ENCODE peak calls at places on chromosome 5, in seven cellular contexts. Y, L, N, U, F, A and X are unnamed samples.

GRCh38 chr5:138655530-138656245 is 80.5 kb upstream of the HSPA9 start:
- DNase-seq in Y (no peak), L (no peak), N (no peak), U (peak; percentile 27), F (no peak), A (no peak), X (no peak)

GRCh38 chr5:143161893-143162520 is 241.5 kb downstream of the NR3C1 start:
- DNase-seq in Y (no peak), L (no peak), N (no peak), U (peak; percentile 16), F (no peak), A (no peak), X (no peak)

GRCh38 chr5:378301-378891 is 56.9 kb downstream of the AHRR start:
- DNase-seq in Y (no peak), L (peak; percentile 4), N (no peak), U (no peak), F (no peak), A (no peak), X (no peak)

GRCh38 chr5:135308245-135308644 is 90.8 kb downstream of the MACROH2A1 start:
- DNase-seq in Y (no peak), L (no peak), N (no peak), U (no peak), F (no peak), A (no peak), X (no peak)

GRCh38 chr5:169416583-169417196 is 115.8 kb upstream of the SLIT3 start:
- DNase-seq in Y (no peak), L (no peak), N (no peak), U (no peak), F (no peak), A (peak; percentile 44), X (no peak)

GRCh38 chr5:169521366-169521983 is 62.1 kb upstream of the SPDL1 start:
- DNase-seq in Y (no peak), L (no peak), N (no peak), U (no peak), F (no peak), A (no peak), X (no peak)

GRCh38 chr5:44875661-44876250 is 67.0 kb downstream of the MRPS30 start:
- DNase-seq in Y (no peak), L (no peak), N (no peak), U (peak; percentile 51), F (peak; percentile 98), A (peak; percentile 55), X (no peak)

GRCh38 chr5:83972909-83973308 is 252.3 kb upstream of the HAPLN1 start:
- DNase-seq in Y (no peak), L (no peak), N (no peak), U (no peak), F (no peak), A (no peak), X (no peak)

GRCh38 chr5:3142261-3143027 is 391.0 kb upstream of the IRX2 start:
- DNase-seq in Y (no peak), L (no peak), N (no peak), U (no peak), F (no peak), A (no peak), X (no peak)

GRCh38 chr5:65199988-65200668 is 281.6 kb downstream of the ADAMTS6 start:
- DNase-seq in Y (no peak), L (no peak), N (no peak), U (no peak), F (no peak), A (no peak), X (no peak)
- TF ChIP-seq JUND in Y (no peak), L (no peak), N (no peak), U (no peak), F (no peak), A (no peak), X (no peak)

GRCh38 chr5:14429614-14430013 is 152.0 kb upstream of the OTULINL start:
- DNase-seq in Y (no peak), L (no peak), N (no peak), U (no peak), F (no peak), A (no peak), X (no peak)
- TF ChIP-seq JUND in Y (no peak), L (no peak), N (no peak), U (no peak), F (no peak), A (no peak), X (no peak)

GRCh38 chr5:34452170-34452828 is 203.8 kb upstream of the RAI14 start:
- DNase-seq in Y (no peak), L (no peak), N (peak; percentile 32), U (no peak), F (peak; percentile 34), A (no peak), X (peak; percentile 25)
- TF ChIP-seq JUND in Y (no peak), L (no peak), N (no peak), U (no peak), F (no peak), A (no peak), X (no peak)

GRCh38 chr5:132775439-132776076 is 1.5 kb downstream of the SEPTIN8 start:
- DNase-seq in Y (no peak), L (no peak), N (no peak), U (no peak), F (no peak), A (no peak), X (no peak)
- TF ChIP-seq JUND in Y (no peak), L (no peak), N (no peak), U (no peak), F (no peak), A (no peak), X (no peak)

GRCh38 chr5:98110791-98111190 is 662.7 kb upstream of the RGMB start:
- DNase-seq in Y (no peak), L (no peak), N (no peak), U (no peak), F (no peak), A (no peak), X (no peak)

GRCh38 chr5:98109561-98110006 is 663.9 kb upstream of the RGMB start:
- DNase-seq in Y (no peak), L (no peak), N (no peak), U (no peak), F (no peak), A (no peak), X (no peak)

GRCh38 chr5:98110270-98110669 is 663.2 kb upstream of the RGMB start:
- DNase-seq in Y (no peak), L (peak; percentile 19), N (no peak), U (no peak), F (no peak), A (no peak), X (no peak)

GRCh38 chr5:98106116-98107088 is 667.1 kb upstream of the RGMB start:
- DNase-seq in Y (no peak), L (no peak), N (no peak), U (no peak), F (no peak), A (no peak), X (no peak)

GRCh38 chr5:98108497-98108896 is 665.0 kb upstream of the RGMB start:
- DNase-seq in Y (no peak), L (no peak), N (no peak), U (no peak), F (no peak), A (no peak), X (no peak)
- TF ChIP-seq JUND in Y (no peak), L (peak; percentile 79), N (no peak), U (no peak), F (no peak), A (no peak), X (no peak)

GRCh38 chr5:73486119-73486899 is 11.9 kb upstream of the BTF3 start:
- DNase-seq in Y (peak; percentile 85), L (no peak), N (no peak), U (no peak), F (no peak), A (no peak), X (no peak)
- TF ChIP-seq JUND in Y (no peak), L (no peak), N (no peak), U (no peak), F (no peak), A (no peak), X (no peak)

GRCh38 chr5:104326966-104327365 is 764.4 kb upstream of the NUDT12 start:
- DNase-seq in Y (no peak), L (no peak), N (no peak), U (no peak), F (no peak), A (no peak), X (no peak)
- TF ChIP-seq JUND in Y (no peak), L (no peak), N (no peak), U (no peak), F (no peak), A (no peak), X (no peak)

DNA sequence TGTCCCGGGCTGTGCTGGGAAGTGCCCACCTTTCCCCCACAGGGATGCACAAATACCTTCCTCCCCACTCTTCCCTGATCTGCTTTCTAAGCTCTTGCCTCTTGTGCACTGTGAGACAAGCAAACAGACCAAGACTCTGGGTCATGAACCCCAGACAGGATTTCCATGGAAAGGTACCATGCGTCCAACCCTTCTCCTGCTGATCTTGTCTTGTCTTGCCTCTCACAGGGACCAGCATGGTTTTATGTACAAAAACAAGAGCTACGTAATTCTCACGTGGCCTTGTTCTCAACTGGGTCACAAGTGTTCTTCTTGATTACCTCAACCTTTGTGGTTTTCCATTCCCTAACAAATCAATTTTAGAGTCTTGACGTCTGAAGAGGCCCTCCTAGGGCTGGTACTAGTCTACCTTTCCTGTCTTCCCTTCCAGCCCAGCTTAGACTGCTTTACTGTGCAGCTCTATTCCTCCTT is 176.5 kb upstream of the MAP3K1 start:
- DNase-seq in Y (no peak), L (no peak), N (no peak), U (no peak), F (no peak), A (no peak), X (no peak)
- TF ChIP-seq JUND in Y (no peak), L (no peak), N (no peak), U (no peak), F (no peak), A (no peak), X (no peak)

GRCh38 chr5:178368716-178369300 is 136.2 kb upstream of the PHYKPL start:
- DNase-seq in Y (no peak), L (no peak), N (no peak), U (no peak), F (no peak), A (no peak), X (no peak)

GRCh38 chr5:178370102-178370501 is 137.5 kb upstream of the PHYKPL start:
- DNase-seq in Y (no peak), L (no peak), N (no peak), U (no peak), F (no peak), A (no peak), X (no peak)

GRCh38 chr5:178367351-178368120 is 134.9 kb upstream of the PHYKPL start:
- DNase-seq in Y (no peak), L (no peak), N (no peak), U (no peak), F (no peak), A (no peak), X (no peak)

GRCh38 chr5:178365501-178366440 is 133.2 kb upstream of the PHYKPL start:
- DNase-seq in Y (no peak), L (no peak), N (no peak), U (no peak), F (no peak), A (no peak), X (no peak)

DNA sequence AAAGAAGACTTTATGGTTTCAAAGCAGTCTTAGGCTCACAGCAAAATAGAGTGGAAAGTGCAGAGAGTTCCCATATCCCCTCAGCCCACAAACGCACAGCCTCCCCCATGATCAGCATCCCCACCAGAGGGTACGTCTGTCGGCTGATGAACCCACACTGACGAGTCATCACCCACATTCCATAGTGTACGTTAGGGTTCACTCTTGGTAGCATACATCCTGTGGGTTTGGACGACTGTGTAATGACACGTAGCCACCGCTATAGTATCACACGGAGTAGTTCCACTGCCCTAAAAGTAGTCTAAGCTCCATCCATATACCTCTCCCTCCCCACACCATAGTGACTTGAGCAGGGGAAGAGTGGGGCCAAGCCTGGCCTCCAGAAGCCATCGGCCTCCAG is 135.7 kb upstream of the PHYKPL start:
- DNase-seq in Y (no peak), L (no peak), N (no peak), U (no peak), F (no peak), A (no peak), X (no peak)
- TF ChIP-seq JUND in Y (no peak), L (no peak), N (no peak), U (no peak), F (no peak), A (no peak), X (no peak)